ENCODE peak calls at places on chromosome 22, in seven cellular contexts. L, E, A, I, Z, G and W are unnamed samples.

GRCh38 chr22:46290843-46291785 is 5.6 kb upstream of the GTSE1 start:
- DNase-seq in E (no peak), L (no peak), I (no peak), Z (no peak), G (no peak), A (no peak), W (no peak)

GRCh38 chr22:27517361-27517760 is 284.2 kb downstream of the MN1 start:
- DNase-seq in E (no peak), G (no peak), L (no peak), A (no peak), I (no peak), Z (no peak), W (no peak)

GRCh38 chr22:27129266-27129665 is 471.9 kb downstream of the MIAT start:
- DNase-seq in I (no peak), E (no peak), L (no peak), Z (no peak), A (no peak), G (peak), W (peak)

GRCh38 chr22:46846832-46847355 is 84.4 kb downstream of the TBC1D22A start:
- DNase-seq in I (no peak), L (no peak), A (no peak), G (no peak), E (no peak), Z (no peak), W (no peak)

GRCh38 chr22:21726650-21727049 is 8.9 kb downstream of the YPEL1 start:
- DNase-seq in L (no peak), G (no peak), A (no peak), I (no peak), Z (no peak), E (no peak), W (no peak)

GRCh38 chr22:22661275-22661674 is 16.9 kb downstream of the GGTLC2 start:
- DNase-seq in G (no peak), E (no peak), Z (no peak), A (no peak), I (no peak), L (no peak), W (no peak)

GRCh38 chr22:19631899-19632670 is 82.2 kb upstream of the SEPTIN5 start:
- DNase-seq in I (no peak), L (peak), A (peak), G (peak), E (no peak), Z (no peak), W (peak)

GRCh38 chr22:46165975-46166374 is 15.6 kb downstream of the PPARA start:
- DNase-seq in L (no peak), Z (no peak), I (no peak), G (no peak), E (no peak), A (no peak), W (no peak)

GRCh38 chr22:44204937-44205712 is 24.4 kb downstream of the PARVG start:
- DNase-seq in E (no peak), Z (no peak), I (no peak), G (no peak), L (peak), A (no peak), W (no peak)

GRCh38 chr22:45192701-45193187 is 29.0 kb downstream of the NUP50 start:
- DNase-seq in L (no peak), G (no peak), E (no peak), A (no peak), I (no peak), Z (no peak), W (no peak)

GRCh38 chr22:48618326-48618725 is 1209.3 kb downstream of the BRD1 start:
- DNase-seq in I (no peak), L (peak), E (no peak), A (peak), Z (no peak), G (no peak), W (no peak)

DNA sequence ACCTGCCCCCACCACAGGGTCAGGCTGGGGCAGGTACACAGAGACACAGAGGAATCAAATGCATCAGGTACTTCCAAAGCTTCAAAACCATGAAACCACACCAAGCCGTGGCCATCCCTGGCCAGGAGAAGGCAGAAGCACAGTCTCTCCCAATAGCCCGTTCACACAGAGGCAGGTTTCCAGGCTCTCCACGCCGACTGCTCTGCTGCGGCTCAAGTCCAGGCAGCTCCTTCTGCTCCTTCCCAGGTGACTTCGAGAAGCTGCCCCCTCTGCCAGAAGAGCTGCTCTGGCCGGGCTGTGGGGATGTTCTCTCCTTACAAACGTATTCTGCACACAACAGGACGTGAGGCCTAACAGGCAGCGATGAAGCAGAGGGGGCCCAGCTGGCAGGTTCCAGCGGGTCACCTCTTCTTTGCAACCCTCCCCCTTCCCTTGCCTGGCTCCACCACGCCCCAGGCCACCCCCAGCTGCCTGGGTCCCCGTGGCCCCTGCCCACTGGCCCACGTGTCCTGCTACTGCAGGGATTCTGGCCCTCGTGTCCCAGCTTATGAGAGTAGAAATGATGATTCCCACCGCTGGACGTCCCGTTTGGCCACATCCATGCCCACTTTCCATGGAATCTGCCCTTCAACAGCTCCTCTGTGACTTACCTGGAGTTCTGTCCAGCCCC is 26.1 kb downstream of the BRD1 start:
- DNase-seq in L (no peak), A (no peak), I (no peak), Z (no peak), E (no peak), G (no peak), W (no peak)
- TF ChIP-seq CTCF in L (no peak), A (no peak), I (no peak), Z (no peak), E (no peak), G (no peak), W (no peak)

GRCh38 chr22:39489094-39490068 is 12.7 kb upstream of the MIEF1 start:
- DNase-seq in E (no peak), I (no peak), A (no peak), G (no peak), L (peak), Z (no peak), W (no peak)
- TF ChIP-seq CTCF in E (no peak), I (no peak), A (no peak), G (no peak), L (no peak), Z (no peak), W (no peak)

GRCh38 chr22:42880815-42881214 is 23.7 kb upstream of the ARFGAP3 start:
- DNase-seq in L (no peak), Z (no peak), E (no peak), A (no peak), I (no peak), G (no peak), W (no peak)
- TF ChIP-seq CTCF in L (no peak), Z (peak), E (no peak), A (no peak), I (peak), G (peak), W (peak)

GRCh38 chr22:29306175-29306829 is at the start of gene GAS2L1:
- DNase-seq in I (no peak), L (peak), E (peak), Z (peak), A (peak), G (peak), W (peak)
- TF ChIP-seq CTCF in I (peak), L (peak), E (peak), Z (peak), A (peak), G (peak), W (peak)

GRCh38 chr22:24772493-24773220 is 1.9 kb downstream of the PIWIL3 start:
- DNase-seq in I (no peak), A (no peak), L (no peak), G (peak), Z (no peak), E (no peak), W (peak)
- TF ChIP-seq CTCF in I (peak), A (peak), L (no peak), G (peak), Z (peak), E (no peak), W (peak)